ENCODE peak calls at places on chromosomes 12 and 14, in five cellular contexts. K, C, A, Y and Z are unnamed samples.

GRCh38 chr14:78083837-78084236 is 86.3 kb upstream of the NRXN3 start:
- DNase-seq in K (no peak), C (no peak), A (no peak), Y (no peak), Z (no peak)

GRCh38 chr14:75905505-75905904 is 76.3 kb downstream of the TGFB3 start:
- DNase-seq in K (no peak), C (no peak), A (no peak), Y (no peak), Z (no peak)

GRCh38 chr12:58349161-58349560 is 407.8 kb downstream of the ATP23 start:
- DNase-seq in K (no peak), C (no peak), A (peak), Y (no peak), Z (no peak)

GRCh38 chr14:99415496-99416281 is 65.0 kb downstream of the SETD3 start:
- DNase-seq in K (peak), C (no peak), A (peak), Y (peak), Z (peak)

GRCh38 chr14:100576091-100577085 is 10.8 kb downstream of the BEGAIN start:
- DNase-seq in K (no peak), C (no peak), A (no peak), Y (no peak), Z (no peak)

GRCh38 chr14:61885203-61885961 is 123.2 kb downstream of the SNAPC1 start:
- DNase-seq in K (no peak), C (no peak), A (no peak), Y (no peak), Z (no peak)

GRCh38 chr12:46661161-46661845 is 164.5 kb downstream of the SLC38A4 start:
- DNase-seq in K (peak), C (no peak), A (peak), Y (peak), Z (peak)

GRCh38 chr12:62211510-62211909 is 48.7 kb upstream of the USP15 start:
- DNase-seq in K (no peak), C (no peak), A (no peak), Y (no peak), Z (no peak)